ENCODE peak calls at places on chromosome 2, in five cellular contexts. One of them, this sample, is unnamed.

GRCh38 chr2:71611781-71612545 is 158.6 kb downstream of the DYSF start:
- DNase-seq in CD8-positive, alpha-beta T cell: no peak
- DNase-seq in psoas muscle: no peak
- DNase-seq in H1: no peak
- DNase-seq in HAP-1: no peak
- DNase-seq in this sample: no peak

GRCh38 chr2:208501217-208501616 is 94.6 kb downstream of the PTH2R start:
- DNase-seq in CD8-positive, alpha-beta T cell: no peak
- DNase-seq in HAP-1: no peak
- DNase-seq in H1: no peak
- DNase-seq in psoas muscle: no peak
- DNase-seq in this sample: peak; percentile 20

GRCh38 chr2:134985061-134985460 is 62.2 kb downstream of the MAP3K19 start:
- DNase-seq in CD8-positive, alpha-beta T cell: no peak
- DNase-seq in H1: no peak
- DNase-seq in psoas muscle: no peak
- DNase-seq in HAP-1: no peak
- DNase-seq in this sample: no peak

GRCh38 chr2:199485732-199486335 is 28.1 kb upstream of the SATB2 start:
- DNase-seq in H1: no peak
- DNase-seq in psoas muscle: peak; percentile 65
- DNase-seq in CD8-positive, alpha-beta T cell: no peak
- DNase-seq in HAP-1: peak; percentile 65
- DNase-seq in this sample: no peak

GRCh38 chr2:3319745-3320566 is 57.7 kb downstream of the EIPR1 start:
- DNase-seq in psoas muscle: no peak
- DNase-seq in CD8-positive, alpha-beta T cell: no peak
- DNase-seq in H1: no peak
- DNase-seq in HAP-1: no peak
- DNase-seq in this sample: no peak

GRCh38 chr2:203201426-203201825 is 37.4 kb upstream of the CYP20A1 start:
- DNase-seq in HAP-1: no peak
- DNase-seq in H1: no peak
- DNase-seq in CD8-positive, alpha-beta T cell: no peak
- DNase-seq in psoas muscle: no peak
- DNase-seq in this sample: no peak

GRCh38 chr2:20665261-20666113 is 1.5 kb upstream of the GDF7 start:
- DNase-seq in psoas muscle: no peak
- DNase-seq in HAP-1: no peak
- DNase-seq in H1: no peak
- DNase-seq in CD8-positive, alpha-beta T cell: no peak
- DNase-seq in this sample: no peak

GRCh38 chr2:148994341-148994740 is 44.2 kb upstream of the LYPD6B start:
- DNase-seq in H1: no peak
- DNase-seq in psoas muscle: no peak
- DNase-seq in CD8-positive, alpha-beta T cell: no peak
- DNase-seq in HAP-1: no peak
- DNase-seq in this sample: no peak

GRCh38 chr2:109681633-109682032 is 67.5 kb downstream of the SOWAHC start:
- DNase-seq in H1: no peak
- DNase-seq in CD8-positive, alpha-beta T cell: no peak
- DNase-seq in HAP-1: no peak
- DNase-seq in psoas muscle: no peak
- DNase-seq in this sample: no peak

GRCh38 chr2:163132850-163133249 is 294.3 kb upstream of the KCNH7 start:
- DNase-seq in H1: no peak
- DNase-seq in CD8-positive, alpha-beta T cell: no peak
- DNase-seq in HAP-1: peak; percentile 28
- DNase-seq in psoas muscle: no peak
- DNase-seq in this sample: no peak

GRCh38 chr2:51219468-51219867 is 187.5 kb upstream of the NRXN1 start:
- DNase-seq in HAP-1: peak; percentile 20
- DNase-seq in H1: no peak
- DNase-seq in CD8-positive, alpha-beta T cell: no peak
- DNase-seq in psoas muscle: no peak
- DNase-seq in this sample: no peak

GRCh38 chr2:84946204-84947009 is 24.6 kb upstream of the KCMF1 start:
- DNase-seq in psoas muscle: no peak
- DNase-seq in H1: no peak
- DNase-seq in HAP-1: no peak
- DNase-seq in CD8-positive, alpha-beta T cell: peak; percentile 68
- DNase-seq in this sample: no peak

GRCh38 chr2:171595896-171596295 is 73.6 kb downstream of the CYBRD1 start:
- DNase-seq in H1: no peak
- DNase-seq in CD8-positive, alpha-beta T cell: no peak
- DNase-seq in HAP-1: no peak
- DNase-seq in psoas muscle: no peak
- DNase-seq in this sample: no peak

GRCh38 chr2:168663993-168664392 is 138.4 kb upstream of the NOSTRIN start:
- DNase-seq in H1: no peak
- DNase-seq in psoas muscle: no peak
- DNase-seq in HAP-1: no peak
- DNase-seq in CD8-positive, alpha-beta T cell: no peak
- DNase-seq in this sample: no peak

GRCh38 chr2:201983174-201983573 is 50.5 kb upstream of the FZD7 start:
- DNase-seq in HAP-1: no peak
- DNase-seq in CD8-positive, alpha-beta T cell: no peak
- DNase-seq in psoas muscle: no peak
- DNase-seq in H1: no peak
- DNase-seq in this sample: no peak

GRCh38 chr2:211737282-211737681 is 801.3 kb downstream of the ERBB4 start:
- DNase-seq in HAP-1: no peak
- DNase-seq in psoas muscle: no peak
- DNase-seq in H1: no peak
- DNase-seq in CD8-positive, alpha-beta T cell: no peak
- DNase-seq in this sample: no peak

GRCh38 chr2:233354971-233355574 is 779 bp downstream of the DGKD start:
- DNase-seq in psoas muscle: no peak
- DNase-seq in HAP-1: no peak
- DNase-seq in H1: no peak
- DNase-seq in CD8-positive, alpha-beta T cell: no peak
- DNase-seq in this sample: no peak

GRCh38 chr2:231667096-231667427 is 41.3 kb upstream of the PTMA start:
- DNase-seq in psoas muscle: no peak
- DNase-seq in HAP-1: no peak
- DNase-seq in H1: no peak
- DNase-seq in CD8-positive, alpha-beta T cell: no peak
- DNase-seq in this sample: no peak

GRCh38 chr2:120486946-120487345 is 141.0 kb downstream of the INHBB start:
- DNase-seq in CD8-positive, alpha-beta T cell: no peak
- DNase-seq in psoas muscle: peak; percentile 49
- DNase-seq in HAP-1: no peak
- DNase-seq in H1: no peak
- DNase-seq in this sample: no peak

GRCh38 chr2:121519732-121520640 is 10.7 kb upstream of the RNU4ATAC start:
- DNase-seq in H1: no peak
- DNase-seq in HAP-1: no peak
- DNase-seq in CD8-positive, alpha-beta T cell: no peak
- DNase-seq in psoas muscle: peak; percentile 48
- DNase-seq in this sample: no peak

GRCh38 chr2:216083464-216084279 is 2.0 kb downstream of the TMEM169 start:
- DNase-seq in H1: no peak
- DNase-seq in CD8-positive, alpha-beta T cell: no peak
- DNase-seq in psoas muscle: no peak
- DNase-seq in HAP-1: no peak
- DNase-seq in this sample: no peak

GRCh38 chr2:202418511-202418910 is 42.4 kb downstream of the BMPR2 start:
- DNase-seq in HAP-1: peak; percentile 40
- DNase-seq in psoas muscle: no peak
- DNase-seq in H1: no peak
- DNase-seq in CD8-positive, alpha-beta T cell: no peak
- DNase-seq in this sample: no peak

GRCh38 chr2:34105015-34105767 is 506.1 kb upstream of the FAM98A start:
- DNase-seq in psoas muscle: no peak
- DNase-seq in H1: no peak
- DNase-seq in HAP-1: no peak
- DNase-seq in CD8-positive, alpha-beta T cell: no peak
- DNase-seq in this sample: no peak

GRCh38 chr2:28357948-28358667 is 34.5 kb upstream of the FOSL2 start:
- DNase-seq in HAP-1: no peak
- DNase-seq in CD8-positive, alpha-beta T cell: no peak
- DNase-seq in psoas muscle: peak; percentile 40
- DNase-seq in H1: no peak
- DNase-seq in this sample: no peak

GRCh38 chr2:28356095-28356911 is 36.4 kb upstream of the FOSL2 start:
- DNase-seq in H1: no peak
- DNase-seq in psoas muscle: peak; percentile 96
- DNase-seq in HAP-1: no peak
- DNase-seq in CD8-positive, alpha-beta T cell: peak; percentile 52
- DNase-seq in this sample: no peak

GRCh38 chr2:28355521-28356094 is 37.0 kb upstream of the FOSL2 start:
- DNase-seq in HAP-1: no peak
- DNase-seq in H1: no peak
- DNase-seq in CD8-positive, alpha-beta T cell: no peak
- DNase-seq in psoas muscle: peak; percentile 83
- DNase-seq in this sample: no peak

GRCh38 chr2:28358668-28359201 is 33.9 kb upstream of the FOSL2 start:
- DNase-seq in H1: no peak
- DNase-seq in HAP-1: no peak
- DNase-seq in CD8-positive, alpha-beta T cell: no peak
- DNase-seq in psoas muscle: peak; percentile 33
- DNase-seq in this sample: no peak

DNA sequence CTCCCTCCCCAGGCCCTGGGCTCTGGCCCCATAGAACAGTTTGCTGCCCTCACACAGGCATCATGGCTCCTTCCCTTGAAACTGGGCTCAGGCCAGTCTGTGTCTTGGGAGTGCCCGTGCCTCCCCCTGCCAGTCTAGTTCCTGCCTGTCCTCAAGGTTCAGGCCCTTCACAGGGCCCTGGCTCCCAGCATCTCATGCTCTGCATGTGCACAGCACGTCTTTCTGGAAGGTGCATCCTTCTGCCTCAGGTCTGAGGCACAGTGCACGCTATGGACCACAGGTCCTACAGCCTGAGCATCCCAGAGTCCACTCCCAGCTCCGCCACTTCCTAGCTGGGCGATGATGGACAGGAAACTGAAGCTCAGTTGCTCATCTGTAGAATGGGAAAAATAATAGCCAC is 35.6 kb upstream of the FOSL2 start:
- DNase-seq in HAP-1: no peak
- DNase-seq in H1: no peak
- DNase-seq in CD8-positive, alpha-beta T cell: no peak
- DNase-seq in psoas muscle: no peak
- DNase-seq in this sample: no peak
- H3K4me1 ChIP-seq in HAP-1: no peaks in the 10 kb centered on the region
- H3K4me1 ChIP-seq in H1: peaks cover 4% of the 10 kb centered on the region
- H3K4me1 ChIP-seq in CD8-positive, alpha-beta T cell: peaks cover 40% of the 10 kb centered on the region
- H3K4me1 ChIP-seq in psoas muscle: peaks cover 19% of the 10 kb centered on the region
- H3K4me1 ChIP-seq in this sample: no peaks in the 10 kb centered on the region

DNA sequence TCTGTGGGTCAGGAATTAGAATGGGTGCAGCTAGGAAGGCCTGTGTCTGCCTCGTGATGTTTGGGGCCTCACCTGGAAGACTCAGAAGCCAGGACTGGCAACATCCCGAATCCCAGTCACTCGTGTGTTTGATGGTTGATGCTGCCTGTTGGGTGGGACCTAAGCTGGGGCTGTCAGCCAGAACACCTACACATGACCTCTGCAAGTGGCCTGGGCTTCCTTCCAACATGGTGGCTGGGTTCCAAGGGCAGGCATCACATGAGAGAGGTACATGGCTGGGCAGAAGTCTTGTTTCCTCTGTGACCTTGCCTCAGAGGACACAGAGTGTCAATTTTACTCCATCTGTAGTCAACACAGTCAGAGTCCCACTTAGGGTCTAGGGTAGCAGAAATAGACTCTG is 177.8 kb downstream of the GBX2 start:
- DNase-seq in HAP-1: no peak
- DNase-seq in CD8-positive, alpha-beta T cell: no peak
- DNase-seq in H1: no peak
- DNase-seq in psoas muscle: no peak
- DNase-seq in this sample: no peak
- H3K4me1 ChIP-seq in HAP-1: no peaks in the 10 kb centered on the region
- H3K4me1 ChIP-seq in CD8-positive, alpha-beta T cell: no peaks in the 10 kb centered on the region
- H3K4me1 ChIP-seq in H1: peaks cover 10% of the 10 kb centered on the region
- H3K4me1 ChIP-seq in psoas muscle: no peaks in the 10 kb centered on the region
- H3K4me1 ChIP-seq in this sample: peaks cover 3% of the 10 kb centered on the region

GRCh38 chr2:159713691-159714585 is 1.6 kb downstream of the MARCHF7 start:
- DNase-seq in H1: no peak
- DNase-seq in HAP-1: peak; percentile 57
- DNase-seq in CD8-positive, alpha-beta T cell: no peak
- DNase-seq in psoas muscle: no peak
- DNase-seq in this sample: no peak

GRCh38 chr2:159715451-159715850 is 3.1 kb downstream of the MARCHF7 start:
- DNase-seq in HAP-1: no peak
- DNase-seq in CD8-positive, alpha-beta T cell: no peak
- DNase-seq in psoas muscle: no peak
- DNase-seq in H1: no peak
- DNase-seq in this sample: no peak

GRCh38 chr2:159714586-159714930 is 2.3 kb downstream of the MARCHF7 start:
- DNase-seq in H1: no peak
- DNase-seq in psoas muscle: no peak
- DNase-seq in CD8-positive, alpha-beta T cell: no peak
- DNase-seq in HAP-1: no peak
- DNase-seq in this sample: no peak

GRCh38 chr2:159712929-159713575 is 746 bp downstream of the MARCHF7 start:
- DNase-seq in CD8-positive, alpha-beta T cell: no peak
- DNase-seq in psoas muscle: no peak
- DNase-seq in H1: no peak
- DNase-seq in HAP-1: no peak
- DNase-seq in this sample: no peak

DNA sequence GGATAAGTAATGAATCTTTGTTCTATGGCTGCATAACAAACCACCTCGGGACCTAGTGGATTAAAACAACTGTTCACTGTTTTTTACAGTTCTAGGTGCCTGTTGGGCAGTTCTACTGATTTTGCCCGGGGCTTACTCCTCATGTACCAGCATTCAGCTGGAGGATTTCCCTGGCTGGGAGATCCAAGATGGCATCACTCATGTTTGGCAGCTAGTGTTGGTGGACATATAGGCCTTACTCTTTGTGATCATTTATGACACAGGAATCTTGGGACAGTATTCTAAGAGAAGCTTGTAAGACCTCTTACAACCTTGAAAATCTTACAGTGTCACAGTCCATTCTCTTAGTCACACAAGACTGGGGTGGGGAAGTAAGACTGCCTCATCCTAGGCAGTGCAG is 4.6 kb downstream of the MARCHF7 start:
- DNase-seq in HAP-1: no peak
- DNase-seq in H1: no peak
- DNase-seq in CD8-positive, alpha-beta T cell: no peak
- DNase-seq in psoas muscle: no peak
- DNase-seq in this sample: no peak
- H3K4me1 ChIP-seq in HAP-1: peaks cover 15% of the 10 kb centered on the region
- H3K4me1 ChIP-seq in H1: peaks cover 6% of the 10 kb centered on the region
- H3K4me1 ChIP-seq in CD8-positive, alpha-beta T cell: peaks cover 74% of the 10 kb centered on the region
- H3K4me1 ChIP-seq in psoas muscle: peaks cover 65% of the 10 kb centered on the region
- H3K4me1 ChIP-seq in this sample: no peaks in the 10 kb centered on the region

GRCh38 chr2:220318037-220318436 is 690.6 kb downstream of the SLC4A3 start:
- DNase-seq in H1: no peak
- DNase-seq in HAP-1: no peak
- DNase-seq in CD8-positive, alpha-beta T cell: no peak
- DNase-seq in psoas muscle: no peak
- DNase-seq in this sample: no peak

GRCh38 chr2:220315098-220315785 is 687.8 kb downstream of the SLC4A3 start:
- DNase-seq in CD8-positive, alpha-beta T cell: no peak
- DNase-seq in HAP-1: no peak
- DNase-seq in H1: no peak
- DNase-seq in psoas muscle: no peak
- DNase-seq in this sample: no peak

GRCh38 chr2:220318508-220318907 is 691.1 kb downstream of the SLC4A3 start:
- DNase-seq in HAP-1: no peak
- DNase-seq in psoas muscle: no peak
- DNase-seq in H1: no peak
- DNase-seq in CD8-positive, alpha-beta T cell: no peak
- DNase-seq in this sample: no peak

GRCh38 chr2:220320326-220320725 is 692.9 kb downstream of the SLC4A3 start:
- DNase-seq in HAP-1: no peak
- DNase-seq in H1: no peak
- DNase-seq in psoas muscle: no peak
- DNase-seq in CD8-positive, alpha-beta T cell: no peak
- DNase-seq in this sample: no peak
- H3K4me1 ChIP-seq in HAP-1: no peaks in the 10 kb centered on the region
- H3K4me1 ChIP-seq in H1: no peaks in the 10 kb centered on the region
- H3K4me1 ChIP-seq in psoas muscle: no peaks in the 10 kb centered on the region
- H3K4me1 ChIP-seq in CD8-positive, alpha-beta T cell: no peaks in the 10 kb centered on the region
- H3K4me1 ChIP-seq in this sample: no peaks in the 10 kb centered on the region